ENCODE peak calls at places on chromosomes 16 and 17, in four cellular contexts. A is HepG2, X is WTC11, G is K562. N is an unnamed sample.

GRCh38 chr17:59287887-59288286 is 43.6 kb upstream of the YPEL2 start:
- DNase-seq in A (no peak), X (no peak), G (no peak), N (no peak)

GRCh38 chr16:25006504-25007055 is 8.6 kb downstream of the ARHGAP17 start:
- DNase-seq in A (peak; percentile 78), X (no peak), G (no peak), N (no peak)

GRCh38 chr16:9296273-9296593 is 204.8 kb downstream of the HAPSTR1 start:
- DNase-seq in A (no peak), X (no peak), G (no peak), N (no peak)

GRCh38 chr17:41775394-41776226 is 10.9 kb downstream of the JUP start:
- DNase-seq in A (no peak), X (peak; percentile 35), G (no peak), N (no peak)

GRCh38 chr17:42107597-42108576 is 4.6 kb downstream of the DHX58 start:
- DNase-seq in A (no peak), X (peak; percentile 99), G (peak; percentile 100), N (no peak)

GRCh38 chr16:2787406-2787805 is at the start of gene PRSS33:
- DNase-seq in A (no peak), X (no peak), G (no peak), N (no peak)

GRCh38 chr17:57366177-57366557 is 109.8 kb downstream of the MSI2 start:
- DNase-seq in A (no peak), X (no peak), G (no peak), N (no peak)

GRCh38 chr17:9905902-9906301 is 831 bp upstream of the RCVRN start:
- DNase-seq in A (peak; percentile 3), X (peak; percentile 74), G (peak; percentile 66), N (no peak)

GRCh38 chr16:20851601-20852000 is 45.3 kb downstream of the REXO5 start:
- DNase-seq in A (peak; percentile 72), X (no peak), G (no peak), N (no peak)

GRCh38 chr17:41794603-41794975 is 8.1 kb upstream of the JUP start:
- DNase-seq in A (no peak), X (no peak), G (no peak), N (no peak)

DNA sequence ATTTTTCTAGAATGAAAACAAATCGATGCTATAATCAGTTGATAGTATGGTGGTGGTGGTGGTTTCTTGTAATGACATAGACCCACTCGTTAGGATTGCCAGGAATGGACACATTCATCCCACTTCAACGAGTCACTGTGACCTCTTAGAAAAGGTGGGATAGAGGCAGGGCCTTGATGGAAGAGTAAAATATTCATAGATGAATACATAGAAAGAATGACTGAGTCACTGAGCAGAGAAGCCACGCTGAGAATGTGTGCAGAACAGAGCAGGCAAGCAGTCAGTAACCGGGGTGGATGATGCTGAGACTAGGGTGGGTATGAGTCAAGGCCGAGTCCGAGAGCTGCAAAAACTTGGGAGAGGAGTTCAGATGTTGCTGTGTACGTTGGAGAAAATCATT is 129.9 kb downstream of the PITPNC1 start:
- DNase-seq in A (no peak), X (no peak), G (no peak), N (no peak)
- TF ChIP-seq CBFB in A (no peak), X (no peak), G (no peak), N (no peak)

GRCh38 chr16:15640966-15641365 is 2.0 kb downstream of the MARF1 start:
- DNase-seq in A (no peak), X (no peak), G (no peak), N (no peak)

GRCh38 chr16:15644306-15644961 is 1.5 kb upstream of the MARF1 start:
- DNase-seq in A (peak; percentile 87), X (no peak), G (no peak), N (no peak)

GRCh38 chr16:15641753-15642556 is 999 bp downstream of the MARF1 start:
- DNase-seq in A (no peak), X (no peak), G (no peak), N (no peak)

GRCh38 chr16:15642557-15643452 is at the start of gene MARF1:
- DNase-seq in A (peak; percentile 96), X (peak; percentile 99), G (peak; percentile 93), N (peak; percentile 78)

GRCh38 chr16:15643453-15644305 is 725 bp upstream of the MARF1 start:
- DNase-seq in A (peak; percentile 84), X (no peak), G (no peak), N (no peak)
- TF ChIP-seq CBFB in A (no peak), X (no peak), G (no peak), N (no peak)

GRCh38 chr17:50820651-50821050 is 14.7 kb upstream of the WFIKKN2 start:
- DNase-seq in A (no peak), X (no peak), G (no peak), N (no peak)

GRCh38 chr17:50817838-50818237 is 17.5 kb upstream of the WFIKKN2 start:
- DNase-seq in A (no peak), X (no peak), G (no peak), N (no peak)

GRCh38 chr17:50815400-50815799 is 20.0 kb upstream of the WFIKKN2 start:
- DNase-seq in A (no peak), X (no peak), G (no peak), N (no peak)

GRCh38 chr17:50817142-50817751 is 18.1 kb upstream of the WFIKKN2 start:
- DNase-seq in A (no peak), X (peak; percentile 55), G (peak; percentile 84), N (no peak)

DNA sequence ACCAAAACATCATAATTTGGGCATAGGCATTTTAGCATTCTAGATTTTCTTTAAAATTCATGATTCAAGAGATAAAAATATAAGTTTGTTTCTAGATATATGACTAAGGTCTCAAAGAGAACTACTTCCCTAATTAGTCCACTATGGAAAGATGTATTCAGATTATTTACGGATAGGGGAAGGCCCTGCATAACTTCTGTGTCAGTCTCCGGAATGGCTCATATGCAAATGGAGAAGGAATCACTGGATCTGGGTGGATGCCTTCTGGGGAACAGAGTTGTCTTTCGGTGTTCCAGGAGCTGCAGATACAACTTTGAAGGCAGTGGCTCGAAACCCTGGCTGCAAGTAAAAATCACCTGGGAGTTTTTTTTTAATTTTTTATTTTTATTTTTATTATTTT is 17.1 kb upstream of the WFIKKN2 start:
- DNase-seq in A (no peak), X (no peak), G (no peak), N (no peak)
- TF ChIP-seq CBFB in A (no peak), X (no peak), G (no peak), N (no peak)

GRCh38 chr17:32335647-32336046 is 6.3 kb downstream of the C17orf75 start:
- DNase-seq in A (no peak), X (no peak), G (no peak), N (no peak)
- TF ChIP-seq CBFB in A (no peak), X (no peak), G (no peak), N (no peak)

GRCh38 chr16:29146266-29146665 is 161.4 kb downstream of the LAT start:
- DNase-seq in A (no peak), X (no peak), G (no peak), N (no peak)

DNA sequence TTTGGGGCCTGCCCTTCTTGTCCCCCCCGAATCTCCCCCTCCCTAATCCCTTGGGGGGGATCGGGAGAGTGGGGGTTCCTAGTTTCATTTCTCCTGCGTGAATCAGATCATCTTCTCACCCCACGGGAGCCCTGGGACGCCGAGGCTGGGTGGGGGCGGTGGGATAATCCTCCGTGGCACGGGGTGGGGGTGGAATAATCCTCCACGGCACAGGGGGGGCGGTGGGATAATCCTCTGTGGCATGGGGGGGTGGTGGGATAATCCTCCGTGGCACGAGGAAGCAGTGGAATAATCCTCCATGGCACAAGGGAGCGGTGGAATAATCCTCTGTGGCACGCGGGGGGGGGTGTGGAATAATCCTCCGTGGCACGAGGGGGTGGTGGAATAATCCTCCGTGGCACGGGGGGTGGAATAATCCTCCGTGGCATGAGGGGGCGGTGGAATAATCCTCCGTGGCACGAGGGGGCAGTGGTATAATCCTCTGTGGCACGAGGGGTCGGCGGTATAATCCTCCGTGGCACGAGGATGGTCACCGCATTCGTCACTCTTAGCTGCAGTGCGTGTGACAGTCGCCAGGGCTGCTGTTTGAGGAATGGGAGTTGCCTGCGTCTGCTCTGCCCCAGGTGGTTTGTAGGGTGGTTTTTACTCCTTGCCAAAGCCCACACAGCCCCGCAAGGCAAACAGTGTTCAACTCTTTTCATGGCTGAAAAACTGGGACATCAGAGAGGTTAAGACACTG is 156.9 kb downstream of the LAT start:
- DNase-seq in A (no peak), X (no peak), G (no peak), N (no peak)
- TF ChIP-seq CBFB in A (no peak), X (no peak), G (no peak), N (no peak)

GRCh38 chr16:28585674-28586073 is 11.2 kb downstream of the SULT1A2 start:
- DNase-seq in A (no peak), X (no peak), G (no peak), N (no peak)

GRCh38 chr16:28575446-28576109 is 21.3 kb downstream of the SULT1A2 start:
- DNase-seq in A (no peak), X (no peak), G (no peak), N (no peak)

GRCh38 chr16:28574925-28575324 is 21.2 kb downstream of the SGF29 start:
- DNase-seq in A (no peak), X (no peak), G (no peak), N (no peak)

DNA sequence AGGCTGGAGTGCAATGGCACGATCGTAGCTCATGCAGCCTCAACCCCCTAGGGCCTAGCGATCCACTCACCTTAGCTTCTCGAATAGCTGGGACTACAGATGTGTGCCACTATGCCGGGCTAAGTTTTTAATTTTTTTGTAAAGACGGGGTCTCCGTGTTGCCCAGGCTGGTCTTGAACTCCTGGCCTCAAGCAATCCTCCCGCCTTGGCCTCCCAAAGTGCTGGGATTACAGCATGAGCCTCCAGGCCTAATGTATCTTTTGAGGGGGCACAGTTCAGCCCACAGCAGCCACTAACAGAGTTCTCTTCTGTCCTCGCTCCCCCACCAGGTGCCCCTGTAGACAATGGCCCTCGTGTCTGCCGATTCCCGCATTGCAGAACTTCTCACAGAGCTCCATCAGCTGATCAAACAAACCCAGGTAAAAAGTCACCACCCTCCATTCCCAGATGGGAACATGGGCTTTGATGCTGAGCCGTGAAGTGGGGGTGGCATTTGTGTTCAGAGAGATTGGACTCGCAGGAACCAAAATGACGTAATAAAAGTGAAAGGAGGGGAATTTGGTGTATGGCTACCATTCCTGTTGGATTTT is 16.0 kb downstream of the SULT1A2 start:
- DNase-seq in A (peak; percentile 82), X (no peak), G (no peak), N (no peak)
- TF ChIP-seq CBFB in A (no peak), X (no peak), G (no peak), N (no peak)